ENCODE peak calls at places on chromosomes 12 and 14, in nine cellular contexts. One of them, this sample, is unnamed.

GRCh38 chr14:101019974-101020710 is 116.6 kb upstream of the RTL1 start:
- DNase-seq in stimulated activated naive CD8-positive, alpha-beta T cell treated with anti-CD3 and anti-CD28 coated beads, Interleukin-15, amount 100 ng/mL, for 72 hours: no peak
- DNase-seq in stimulated activated CD4-positive, alpha-beta T cell treated with anti-CD3 and anti-CD28 coated beads, TNF-alpha, amount 100 ng/mL, for 4 hours: no peak
- DNase-seq in activated CD4-positive, CD25-positive, alpha-beta regulatory T cell: no peak
- DNase-seq in tibial artery: peak; percentile 38
- DNase-seq in fibroblast of the conjunctiva: no peak
- DNase-seq in nucleus accumbens: no peak
- DNase-seq in activated naive CD4-positive, alpha-beta T cell: no peak
- DNase-seq in Calu3: no peak
- DNase-seq in this sample: no peak

GRCh38 chr12:55330446-55330845 is at the start of gene OR6C3:
- DNase-seq in stimulated activated naive CD8-positive, alpha-beta T cell treated with anti-CD3 and anti-CD28 coated beads, Interleukin-15, amount 100 ng/mL, for 72 hours: no peak
- DNase-seq in stimulated activated CD4-positive, alpha-beta T cell treated with anti-CD3 and anti-CD28 coated beads, TNF-alpha, amount 100 ng/mL, for 4 hours: no peak
- DNase-seq in activated CD4-positive, CD25-positive, alpha-beta regulatory T cell: no peak
- DNase-seq in tibial artery: no peak
- DNase-seq in fibroblast of the conjunctiva: no peak
- DNase-seq in nucleus accumbens: no peak
- DNase-seq in activated naive CD4-positive, alpha-beta T cell: no peak
- DNase-seq in Calu3: no peak
- DNase-seq in this sample: no peak

GRCh38 chr12:26940820-26941219 is 2.5 kb downstream of the FGFR1OP2 start:
- DNase-seq in stimulated activated naive CD8-positive, alpha-beta T cell treated with anti-CD3 and anti-CD28 coated beads, Interleukin-15, amount 100 ng/mL, for 72 hours: peak; percentile 12
- DNase-seq in stimulated activated CD4-positive, alpha-beta T cell treated with anti-CD3 and anti-CD28 coated beads, TNF-alpha, amount 100 ng/mL, for 4 hours: no peak
- DNase-seq in activated CD4-positive, CD25-positive, alpha-beta regulatory T cell: no peak
- DNase-seq in tibial artery: no peak
- DNase-seq in fibroblast of the conjunctiva: no peak
- DNase-seq in nucleus accumbens: no peak
- DNase-seq in activated naive CD4-positive, alpha-beta T cell: no peak
- DNase-seq in Calu3: no peak
- DNase-seq in this sample: no peak

GRCh38 chr12:132638541-132639408 is 20.2 kb downstream of the P2RX2 start:
- DNase-seq in stimulated activated naive CD8-positive, alpha-beta T cell treated with anti-CD3 and anti-CD28 coated beads, Interleukin-15, amount 100 ng/mL, for 72 hours: no peak
- DNase-seq in stimulated activated CD4-positive, alpha-beta T cell treated with anti-CD3 and anti-CD28 coated beads, TNF-alpha, amount 100 ng/mL, for 4 hours: no peak
- DNase-seq in activated CD4-positive, CD25-positive, alpha-beta regulatory T cell: no peak
- DNase-seq in tibial artery: no peak
- DNase-seq in fibroblast of the conjunctiva: peak; percentile 65
- DNase-seq in nucleus accumbens: no peak
- DNase-seq in activated naive CD4-positive, alpha-beta T cell: no peak
- DNase-seq in Calu3: peak; percentile 54
- DNase-seq in this sample: no peak

GRCh38 chr12:27780612-27781408 is 774 bp upstream of the MANSC4 start:
- DNase-seq in stimulated activated naive CD8-positive, alpha-beta T cell treated with anti-CD3 and anti-CD28 coated beads, Interleukin-15, amount 100 ng/mL, for 72 hours: no peak
- DNase-seq in stimulated activated CD4-positive, alpha-beta T cell treated with anti-CD3 and anti-CD28 coated beads, TNF-alpha, amount 100 ng/mL, for 4 hours: peak; percentile 2
- DNase-seq in activated CD4-positive, CD25-positive, alpha-beta regulatory T cell: peak; percentile 18
- DNase-seq in tibial artery: peak; percentile 69
- DNase-seq in fibroblast of the conjunctiva: no peak
- DNase-seq in nucleus accumbens: peak; percentile 52
- DNase-seq in activated naive CD4-positive, alpha-beta T cell: no peak
- DNase-seq in Calu3: peak; percentile 24
- DNase-seq in this sample: peak; percentile 43

GRCh38 chr12:76762556-76762955 is 1.4 kb upstream of the ZDHHC17 start:
- DNase-seq in stimulated activated naive CD8-positive, alpha-beta T cell treated with anti-CD3 and anti-CD28 coated beads, Interleukin-15, amount 100 ng/mL, for 72 hours: no peak
- DNase-seq in stimulated activated CD4-positive, alpha-beta T cell treated with anti-CD3 and anti-CD28 coated beads, TNF-alpha, amount 100 ng/mL, for 4 hours: no peak
- DNase-seq in activated CD4-positive, CD25-positive, alpha-beta regulatory T cell: no peak
- DNase-seq in tibial artery: no peak
- DNase-seq in fibroblast of the conjunctiva: no peak
- DNase-seq in nucleus accumbens: no peak
- DNase-seq in activated naive CD4-positive, alpha-beta T cell: no peak
- DNase-seq in Calu3: no peak
- DNase-seq in this sample: no peak

GRCh38 chr14:90778468-90779255 is 37.6 kb downstream of the TTC7B start:
- DNase-seq in stimulated activated naive CD8-positive, alpha-beta T cell treated with anti-CD3 and anti-CD28 coated beads, Interleukin-15, amount 100 ng/mL, for 72 hours: no peak
- DNase-seq in stimulated activated CD4-positive, alpha-beta T cell treated with anti-CD3 and anti-CD28 coated beads, TNF-alpha, amount 100 ng/mL, for 4 hours: no peak
- DNase-seq in activated CD4-positive, CD25-positive, alpha-beta regulatory T cell: no peak
- DNase-seq in tibial artery: peak; percentile 28
- DNase-seq in fibroblast of the conjunctiva: no peak
- DNase-seq in nucleus accumbens: no peak
- DNase-seq in activated naive CD4-positive, alpha-beta T cell: no peak
- DNase-seq in Calu3: no peak
- DNase-seq in this sample: no peak

GRCh38 chr14:37457334-37457733 is 137.7 kb downstream of the FOXA1 start:
- DNase-seq in stimulated activated naive CD8-positive, alpha-beta T cell treated with anti-CD3 and anti-CD28 coated beads, Interleukin-15, amount 100 ng/mL, for 72 hours: no peak
- DNase-seq in stimulated activated CD4-positive, alpha-beta T cell treated with anti-CD3 and anti-CD28 coated beads, TNF-alpha, amount 100 ng/mL, for 4 hours: no peak
- DNase-seq in activated CD4-positive, CD25-positive, alpha-beta regulatory T cell: no peak
- DNase-seq in tibial artery: no peak
- DNase-seq in fibroblast of the conjunctiva: no peak
- DNase-seq in nucleus accumbens: no peak
- DNase-seq in activated naive CD4-positive, alpha-beta T cell: no peak
- DNase-seq in Calu3: no peak
- DNase-seq in this sample: no peak

GRCh38 chr14:62455446-62455845 is 589.8 kb downstream of the KCNH5 start:
- DNase-seq in stimulated activated naive CD8-positive, alpha-beta T cell treated with anti-CD3 and anti-CD28 coated beads, Interleukin-15, amount 100 ng/mL, for 72 hours: no peak
- DNase-seq in stimulated activated CD4-positive, alpha-beta T cell treated with anti-CD3 and anti-CD28 coated beads, TNF-alpha, amount 100 ng/mL, for 4 hours: no peak
- DNase-seq in activated CD4-positive, CD25-positive, alpha-beta regulatory T cell: no peak
- DNase-seq in tibial artery: no peak
- DNase-seq in fibroblast of the conjunctiva: no peak
- DNase-seq in nucleus accumbens: no peak
- DNase-seq in activated naive CD4-positive, alpha-beta T cell: no peak
- DNase-seq in Calu3: no peak
- DNase-seq in this sample: no peak

GRCh38 chr12:3262466-3262865 is 185.3 kb downstream of the TSPAN9 start:
- DNase-seq in stimulated activated naive CD8-positive, alpha-beta T cell treated with anti-CD3 and anti-CD28 coated beads, Interleukin-15, amount 100 ng/mL, for 72 hours: no peak
- DNase-seq in stimulated activated CD4-positive, alpha-beta T cell treated with anti-CD3 and anti-CD28 coated beads, TNF-alpha, amount 100 ng/mL, for 4 hours: no peak
- DNase-seq in activated CD4-positive, CD25-positive, alpha-beta regulatory T cell: no peak
- DNase-seq in tibial artery: no peak
- DNase-seq in fibroblast of the conjunctiva: no peak
- DNase-seq in nucleus accumbens: no peak
- DNase-seq in activated naive CD4-positive, alpha-beta T cell: no peak
- DNase-seq in Calu3: no peak
- DNase-seq in this sample: no peak

GRCh38 chr12:103241184-103241583 is 254.6 kb downstream of the C12orf42 start:
- DNase-seq in stimulated activated naive CD8-positive, alpha-beta T cell treated with anti-CD3 and anti-CD28 coated beads, Interleukin-15, amount 100 ng/mL, for 72 hours: no peak
- DNase-seq in stimulated activated CD4-positive, alpha-beta T cell treated with anti-CD3 and anti-CD28 coated beads, TNF-alpha, amount 100 ng/mL, for 4 hours: no peak
- DNase-seq in activated CD4-positive, CD25-positive, alpha-beta regulatory T cell: no peak
- DNase-seq in tibial artery: no peak
- DNase-seq in fibroblast of the conjunctiva: no peak
- DNase-seq in nucleus accumbens: no peak
- DNase-seq in activated naive CD4-positive, alpha-beta T cell: no peak
- DNase-seq in Calu3: no peak
- DNase-seq in this sample: no peak

GRCh38 chr12:3041558-3042164 is 35.5 kb upstream of the TSPAN9 start:
- DNase-seq in stimulated activated naive CD8-positive, alpha-beta T cell treated with anti-CD3 and anti-CD28 coated beads, Interleukin-15, amount 100 ng/mL, for 72 hours: peak; percentile 38
- DNase-seq in stimulated activated CD4-positive, alpha-beta T cell treated with anti-CD3 and anti-CD28 coated beads, TNF-alpha, amount 100 ng/mL, for 4 hours: peak; percentile 22
- DNase-seq in activated CD4-positive, CD25-positive, alpha-beta regulatory T cell: no peak
- DNase-seq in tibial artery: peak; percentile 80
- DNase-seq in fibroblast of the conjunctiva: peak; percentile 65
- DNase-seq in nucleus accumbens: no peak
- DNase-seq in activated naive CD4-positive, alpha-beta T cell: no peak
- DNase-seq in Calu3: peak; percentile 72
- DNase-seq in this sample: no peak

GRCh38 chr14:95265106-95266094 is 54.3 kb downstream of the CLMN start:
- DNase-seq in stimulated activated naive CD8-positive, alpha-beta T cell treated with anti-CD3 and anti-CD28 coated beads, Interleukin-15, amount 100 ng/mL, for 72 hours: peak; percentile 58
- DNase-seq in stimulated activated CD4-positive, alpha-beta T cell treated with anti-CD3 and anti-CD28 coated beads, TNF-alpha, amount 100 ng/mL, for 4 hours: no peak
- DNase-seq in activated CD4-positive, CD25-positive, alpha-beta regulatory T cell: no peak
- DNase-seq in tibial artery: no peak
- DNase-seq in fibroblast of the conjunctiva: peak; percentile 73
- DNase-seq in nucleus accumbens: no peak
- DNase-seq in activated naive CD4-positive, alpha-beta T cell: no peak
- DNase-seq in Calu3: peak; percentile 84
- DNase-seq in this sample: no peak

GRCh38 chr12:49664591-49665146 is 41.3 kb downstream of the PRPF40B start:
- DNase-seq in stimulated activated naive CD8-positive, alpha-beta T cell treated with anti-CD3 and anti-CD28 coated beads, Interleukin-15, amount 100 ng/mL, for 72 hours: no peak
- DNase-seq in stimulated activated CD4-positive, alpha-beta T cell treated with anti-CD3 and anti-CD28 coated beads, TNF-alpha, amount 100 ng/mL, for 4 hours: no peak
- DNase-seq in activated CD4-positive, CD25-positive, alpha-beta regulatory T cell: no peak
- DNase-seq in tibial artery: no peak
- DNase-seq in fibroblast of the conjunctiva: no peak
- DNase-seq in nucleus accumbens: no peak
- DNase-seq in activated naive CD4-positive, alpha-beta T cell: no peak
- DNase-seq in Calu3: no peak
- DNase-seq in this sample: no peak

GRCh38 chr12:8887285-8887715 is 27.0 kb upstream of the PHC1 start:
- DNase-seq in stimulated activated naive CD8-positive, alpha-beta T cell treated with anti-CD3 and anti-CD28 coated beads, Interleukin-15, amount 100 ng/mL, for 72 hours: no peak
- DNase-seq in stimulated activated CD4-positive, alpha-beta T cell treated with anti-CD3 and anti-CD28 coated beads, TNF-alpha, amount 100 ng/mL, for 4 hours: no peak
- DNase-seq in activated CD4-positive, CD25-positive, alpha-beta regulatory T cell: no peak
- DNase-seq in tibial artery: no peak
- DNase-seq in fibroblast of the conjunctiva: no peak
- DNase-seq in nucleus accumbens: no peak
- DNase-seq in activated naive CD4-positive, alpha-beta T cell: no peak
- DNase-seq in Calu3: no peak
- DNase-seq in this sample: no peak

GRCh38 chr12:120790114-120790513 is 64.5 kb downstream of the ACADS start:
- DNase-seq in stimulated activated naive CD8-positive, alpha-beta T cell treated with anti-CD3 and anti-CD28 coated beads, Interleukin-15, amount 100 ng/mL, for 72 hours: no peak
- DNase-seq in stimulated activated CD4-positive, alpha-beta T cell treated with anti-CD3 and anti-CD28 coated beads, TNF-alpha, amount 100 ng/mL, for 4 hours: no peak
- DNase-seq in activated CD4-positive, CD25-positive, alpha-beta regulatory T cell: no peak
- DNase-seq in tibial artery: no peak
- DNase-seq in fibroblast of the conjunctiva: no peak
- DNase-seq in nucleus accumbens: no peak
- DNase-seq in activated naive CD4-positive, alpha-beta T cell: no peak
- DNase-seq in Calu3: no peak
- DNase-seq in this sample: no peak

This sample was measured in C1 segment of cervical spinal cord.